ENCODE peak calls at places on chromosomes 1 and 21, in eight cellular contexts. K is NCI-H524, Y is thoracic aorta, V is AG09309, M is hypothalamus, Q is tibial artery, L is breast epithelium, B is NCI-H774. I is an unnamed sample.

GRCh38 chr1:21672478-21673276 is 3.5 kb upstream of the RAP1GAP start:
- DNase-seq in Y (no peak), M (no peak), V (no peak), L (no peak), Q (peak), B (no peak), K (no peak), I (no peak)

GRCh38 chr21:31665397-31665796 is 5.9 kb downstream of the SOD1 start:
- DNase-seq in L (no peak), B (no peak), M (no peak), Y (no peak), K (no peak), Q (no peak), V (no peak), I (no peak)

GRCh38 chr1:211738709-211739301 is 63.4 kb upstream of the NEK2 start:
- DNase-seq in Q (no peak), B (no peak), K (no peak), M (no peak), Y (no peak), V (no peak), L (no peak), I (no peak)

GRCh38 chr1:170309389-170310013 is 163.7 kb downstream of the NTMT2 start:
- DNase-seq in V (peak), B (no peak), L (no peak), Y (peak), M (no peak), K (no peak), Q (no peak), I (no peak)

GRCh38 chr1:220564216-220564615 is 36.3 kb downstream of the MARK1 start:
- DNase-seq in Y (no peak), V (no peak), K (no peak), Q (no peak), B (no peak), L (no peak), M (no peak), I (no peak)

GRCh38 chr1:232715154-232715553 is 85.2 kb upstream of the SIPA1L2 start:
- DNase-seq in Q (no peak), M (no peak), V (no peak), K (no peak), B (no peak), L (no peak), Y (no peak), I (no peak)

GRCh38 chr1:116817582-116818064 is 63.4 kb downstream of the CD2 start:
- DNase-seq in V (no peak), K (peak), M (no peak), L (no peak), Q (no peak), B (peak), Y (no peak), I (no peak)

GRCh38 chr1:207288315-207288714 is 33.2 kb upstream of the CD55 start:
- DNase-seq in K (no peak), L (no peak), Y (no peak), B (no peak), M (no peak), V (no peak), Q (no peak), I (no peak)

GRCh38 chr1:44637590-44638411 is 36.5 kb downstream of the TMEM53 start:
- DNase-seq in Y (no peak), V (no peak), M (no peak), B (no peak), Q (no peak), K (peak), L (no peak), I (no peak)

GRCh38 chr1:14677291-14677690 is 78.8 kb downstream of the KAZN start:
- DNase-seq in Y (no peak), V (no peak), M (no peak), L (no peak), K (no peak), B (no peak), Q (no peak), I (no peak)

GRCh38 chr1:167412072-167412471 is 106.3 kb downstream of the CD247 start:
- DNase-seq in K (no peak), V (no peak), Y (no peak), M (no peak), L (no peak), B (peak), Q (no peak), I (no peak)

GRCh38 chr1:227185291-227185690 is 133.0 kb downstream of the CDC42BPA start:
- DNase-seq in K (no peak), M (no peak), Y (no peak), V (no peak), L (no peak), Q (no peak), B (no peak), I (no peak)

GRCh38 chr21:29379517-29380054 is 80.9 kb downstream of the BACH1 start:
- DNase-seq in M (no peak), K (no peak), L (no peak), B (no peak), V (no peak), Y (no peak), Q (no peak), I (no peak)

GRCh38 chr1:26915204-26915842 is 1.5 kb upstream of the NR0B2 start:
- DNase-seq in M (no peak), Y (no peak), L (no peak), B (no peak), K (no peak), V (no peak), Q (no peak), I (no peak)

GRCh38 chr1:168792142-168792541 is 63.1 kb upstream of the DPT start:
- DNase-seq in B (no peak), L (no peak), Y (no peak), K (no peak), M (no peak), Q (no peak), V (no peak), I (no peak)

GRCh38 chr1:109361114-109361513 is 36.6 kb downstream of the SORT1 start:
- DNase-seq in L (no peak), B (no peak), V (no peak), M (no peak), Y (no peak), K (no peak), Q (no peak), I (no peak)

GRCh38 chr21:43306391-43306790 is 120.5 kb downstream of the SIK1 start:
- DNase-seq in Y (no peak), K (no peak), M (no peak), V (no peak), B (no peak), L (no peak), Q (peak), I (no peak)

GRCh38 chr1:68111804-68112436 is 61.5 kb upstream of the DIRAS3 start:
- DNase-seq in V (peak), Q (peak), K (peak), Y (no peak), M (no peak), L (peak), B (peak), I (peak)

GRCh38 chr1:214332950-214333798 is 52.2 kb downstream of the SMYD2 start:
- DNase-seq in L (peak), Y (no peak), K (peak), Q (no peak), M (no peak), V (peak), B (no peak), I (peak)

GRCh38 chr1:110612060-110612745 is 6.0 kb upstream of the KCNA2 start:
- DNase-seq in Y (no peak), M (no peak), K (no peak), V (no peak), B (peak), L (no peak), Q (no peak), I (no peak)

GRCh38 chr21:38989745-38990423 is 184.2 kb downstream of the ETS2 start:
- DNase-seq in Y (no peak), V (peak), L (no peak), M (no peak), K (peak), B (no peak), Q (no peak), I (no peak)

GRCh38 chr1:215845224-215845902 is 278.3 kb downstream of the KCTD3 start:
- DNase-seq in M (no peak), Y (no peak), B (no peak), K (no peak), L (no peak), Q (no peak), V (peak), I (no peak)

GRCh38 chr1:58783090-58783992 is 506 bp downstream of the JUN start:
- DNase-seq in B (peak), Q (peak), V (no peak), L (peak), M (peak), K (peak), Y (peak), I (peak)

GRCh38 chr1:13577846-13578245 is 5.8 kb upstream of the PDPN start:
- DNase-seq in L (no peak), M (no peak), Q (peak), V (no peak), Y (no peak), B (no peak), K (no peak), I (no peak)

GRCh38 chr1:176696109-176696508 is 233.1 kb downstream of the PAPPA2 start:
- DNase-seq in L (no peak), K (peak), Q (no peak), V (no peak), M (no peak), B (peak), Y (no peak), I (no peak)

GRCh38 chr1:2003564-2004131 is at the start of gene CFAP74:
- DNase-seq in M (peak), B (peak), V (no peak), Q (no peak), L (no peak), K (peak), Y (no peak), I (no peak)

GRCh38 chr1:210626341-210626740 is 297.6 kb downstream of the HHAT start:
- DNase-seq in L (no peak), Y (no peak), Q (no peak), K (peak), M (no peak), V (no peak), B (no peak), I (no peak)

GRCh38 chr1:55378582-55378981 is 163.4 kb upstream of the USP24 start:
- DNase-seq in B (peak), K (peak), V (no peak), M (no peak), Q (peak), Y (no peak), L (no peak), I (no peak)

GRCh38 chr1:15684042-15684461 is at the start of gene PLEKHM2:
- DNase-seq in B (no peak), V (no peak), M (no peak), K (no peak), Y (no peak), Q (no peak), L (no peak), I (peak)

GRCh38 chr1:168966217-168966616 is 140.3 kb upstream of the ATP1B1 start:
- DNase-seq in K (peak), Y (no peak), Q (no peak), B (no peak), M (no peak), L (no peak), V (no peak), I (no peak)

GRCh38 chr1:223739366-223740057 is 27.2 kb downstream of the CAPN2 start:
- DNase-seq in V (no peak), Q (no peak), M (no peak), Y (no peak), L (no peak), B (no peak), K (no peak), I (no peak)

GRCh38 chr1:18734461-18735368 is 104.1 kb downstream of the PAX7 start:
- DNase-seq in L (no peak), Y (no peak), M (no peak), B (no peak), V (no peak), K (no peak), Q (peak), I (no peak)

GRCh38 chr1:24966724-24967346 is 36.8 kb upstream of the RUNX3 start:
- DNase-seq in B (no peak), V (peak), K (no peak), Y (no peak), Q (no peak), L (no peak), M (no peak), I (no peak)

GRCh38 chr1:3186526-3186921 is 117.5 kb downstream of the PRDM16 start:
- DNase-seq in M (no peak), K (no peak), Y (peak), V (no peak), B (peak), L (peak), Q (peak), I (no peak)

GRCh38 chr1:113021430-113022085 is 51.4 kb upstream of the LRIG2 start:
- DNase-seq in L (no peak), B (peak), K (no peak), M (no peak), V (no peak), Q (no peak), Y (no peak), I (no peak)

GRCh38 chr21:33643658-33644311 is 1.5 kb downstream of the ITSN1 start:
- DNase-seq in K (peak), Y (no peak), V (no peak), M (no peak), B (no peak), Q (no peak), L (no peak), I (no peak)